ENCODE peak calls at places on chromosomes 5 and 9, in four cellular contexts. O is mesendoderm, Y is Caco-2, N is cardiac muscle cell. I is an unnamed sample. For H3K27me3 and H3K4me1, the result is how much of the 10 kb centered on the place peaks cover.

GRCh38 chr5:176492431-176492830 is 44.2 kb downstream of the FAF2 start:
- DNase-seq in O (no peak), Y (no peak), N (peak), I (no peak)

GRCh38 chr9:125241863-125242739 is 958 bp upstream of the HSPA5 start:
- DNase-seq in O (no peak), Y (no peak), N (no peak), I (no peak)

GRCh38 chr9:127116088-127116726 is 6.2 kb downstream of the ANGPTL2 start:
- DNase-seq in O (no peak), Y (no peak), N (no peak), I (no peak)

GRCh38 chr9:104866186-104866585 is 61.8 kb downstream of the ABCA1 start:
- DNase-seq in O (no peak), Y (no peak), N (peak), I (no peak)

GRCh38 chr9:133048595-133048994 is 13.2 kb upstream of the CEL start:
- DNase-seq in O (peak), Y (no peak), N (peak), I (no peak)

GRCh38 chr5:75006821-75007536 is 45.4 kb downstream of the GCNT4 start:
- DNase-seq in O (peak), Y (no peak), N (peak), I (no peak)

GRCh38 chr9:131856105-131856504 is 116.2 kb upstream of the RAPGEF1 start:
- DNase-seq in O (peak), Y (peak), N (no peak), I (no peak)

GRCh38 chr5:88679638-88680037 is 203.3 kb downstream of the MEF2C start:
- DNase-seq in O (no peak), Y (no peak), N (no peak), I (no peak)

GRCh38 chr5:156913719-156914370 is 49.2 kb downstream of the TIMD4 start:
- DNase-seq in O (peak), Y (no peak), N (no peak), I (peak)

GRCh38 chr5:67620386-67621039 is 423.9 kb upstream of the CD180 start:
- DNase-seq in O (no peak), Y (no peak), N (no peak), I (no peak)

GRCh38 chr9:109250311-109250741 is 70.5 kb downstream of the EPB41L4B start:
- DNase-seq in O (no peak), Y (no peak), N (no peak), I (no peak)

GRCh38 chr9:94862242-94862610 is 135.7 kb downstream of the AOPEP start:
- DNase-seq in O (no peak), Y (no peak), N (no peak), I (no peak)

GRCh38 chr9:94859891-94860290 is 133.4 kb downstream of the AOPEP start:
- DNase-seq in O (no peak), Y (no peak), N (no peak), I (no peak)

GRCh38 chr9:94861589-94862241 is 135.2 kb downstream of the AOPEP start:
- DNase-seq in O (no peak), Y (no peak), N (peak), I (no peak)

GRCh38 chr9:94860678-94861588 is 134.4 kb downstream of the AOPEP start:
- DNase-seq in O (no peak), Y (no peak), N (peak), I (peak)

GRCh38 chr9:94859226-94859625 is 132.7 kb downstream of the AOPEP start:
- DNase-seq in O (no peak), Y (no peak), N (no peak), I (no peak)
- H3K27me3 ChIP-seq in O (under half), Y (under half), N (under half), I (under half)

DNA sequence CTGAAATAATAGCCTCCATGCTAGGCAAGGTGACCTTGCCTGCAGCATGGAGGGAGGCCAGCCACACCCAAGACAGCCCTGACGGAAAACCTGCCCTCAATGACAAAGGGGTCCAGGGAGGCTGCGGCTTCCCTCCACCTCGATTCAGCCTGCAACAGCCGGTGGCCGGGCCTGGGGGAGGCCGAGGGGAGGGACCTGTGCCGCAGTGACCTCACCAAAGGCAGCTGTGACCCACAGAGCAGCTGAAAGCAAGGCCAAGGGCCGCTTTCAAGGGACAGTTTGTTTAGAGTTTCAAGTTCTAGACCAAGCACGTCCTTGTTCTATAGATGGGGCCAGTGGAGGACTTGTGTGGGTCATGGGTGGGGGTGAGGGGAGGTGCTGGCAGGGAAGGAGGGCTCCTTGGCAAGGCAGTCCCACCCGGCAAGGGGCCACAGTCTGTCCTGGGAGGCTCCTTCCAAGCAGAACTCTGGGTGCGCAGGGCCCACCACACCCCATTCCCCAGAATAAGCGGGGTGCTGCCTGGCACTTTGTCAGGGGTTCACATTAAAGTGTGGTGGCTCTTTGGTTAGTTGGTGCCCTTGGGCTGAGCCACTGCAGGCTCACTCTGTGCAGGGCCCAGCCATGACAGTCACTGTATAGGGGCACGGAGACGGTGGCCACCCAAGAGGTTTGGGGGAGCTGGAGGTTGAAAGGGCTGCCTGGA is 226.5 kb downstream of the FANCC start:
- DNase-seq in O (no peak), Y (no peak), N (no peak), I (no peak)
- H3K4me1 ChIP-seq in O (under half), Y (under half), N (under half), I (under half)

DNA sequence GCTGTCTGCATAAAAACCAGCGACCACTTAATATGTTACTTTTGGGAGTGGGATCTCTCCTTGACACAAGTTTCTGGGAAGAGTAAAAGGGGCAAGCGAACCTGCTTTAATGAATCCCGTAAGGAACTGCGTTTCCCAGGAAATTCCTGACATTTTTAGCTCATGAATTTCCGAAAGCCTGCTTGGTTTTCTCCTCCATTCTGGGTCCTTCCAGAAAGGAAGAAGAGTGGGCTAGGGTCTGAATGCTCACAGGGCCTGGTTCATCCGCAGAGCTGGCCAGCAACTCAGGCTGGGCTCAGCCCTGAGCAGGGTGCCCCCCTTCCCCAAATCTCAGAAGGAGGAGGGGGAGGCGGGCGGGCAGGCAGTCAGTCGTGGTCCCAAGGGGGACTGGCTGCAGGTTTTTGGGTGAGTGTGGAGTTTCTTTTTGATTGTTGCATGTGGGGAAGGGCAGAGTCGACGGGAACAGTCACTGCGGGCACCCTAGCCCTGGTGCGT is 1.2 kb upstream of the PURA start:
- DNase-seq in O (peak), Y (no peak), N (peak), I (no peak)
- H3K4me3 ChIP-seq in O (no peak), Y (peak), N (no peak), I (peak)

GRCh38 chr5:1875843-1876671 is 6.7 kb downstream of the IRX4 start:
- DNase-seq in O (peak), Y (no peak), N (no peak), I (no peak)

GRCh38 chr5:1874820-1875219 is 7.9 kb downstream of the IRX4 start:
- DNase-seq in O (peak), Y (no peak), N (no peak), I (no peak)

GRCh38 chr5:1876708-1877433 is 5.9 kb downstream of the IRX4 start:
- DNase-seq in O (peak), Y (no peak), N (no peak), I (no peak)

GRCh38 chr5:1874348-1874747 is 8.4 kb downstream of the IRX4 start:
- DNase-seq in O (no peak), Y (no peak), N (no peak), I (no peak)

DNA sequence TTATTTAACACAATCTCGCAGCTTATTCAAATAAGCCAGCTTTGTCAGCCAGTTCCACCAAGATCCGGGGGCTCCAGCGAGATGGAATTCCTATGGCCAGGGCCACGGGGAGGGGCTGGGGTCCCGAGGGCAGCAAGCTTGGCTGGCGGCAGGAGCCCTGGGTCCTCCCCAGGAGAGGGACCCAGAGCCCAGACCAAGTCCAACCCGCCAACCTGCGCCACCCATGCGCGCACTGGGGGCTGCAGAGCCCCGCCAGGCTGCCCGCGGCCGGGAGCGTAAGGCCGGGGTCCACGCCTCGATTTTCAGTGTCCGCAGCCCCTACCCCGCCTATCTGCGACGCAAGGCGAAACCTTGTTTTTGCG is 7.3 kb downstream of the IRX4 start:
- DNase-seq in O (peak), Y (no peak), N (no peak), I (no peak)
- H3K27me3 ChIP-seq in O (half or more), Y (under half), N (half or more), I (under half)

DNA sequence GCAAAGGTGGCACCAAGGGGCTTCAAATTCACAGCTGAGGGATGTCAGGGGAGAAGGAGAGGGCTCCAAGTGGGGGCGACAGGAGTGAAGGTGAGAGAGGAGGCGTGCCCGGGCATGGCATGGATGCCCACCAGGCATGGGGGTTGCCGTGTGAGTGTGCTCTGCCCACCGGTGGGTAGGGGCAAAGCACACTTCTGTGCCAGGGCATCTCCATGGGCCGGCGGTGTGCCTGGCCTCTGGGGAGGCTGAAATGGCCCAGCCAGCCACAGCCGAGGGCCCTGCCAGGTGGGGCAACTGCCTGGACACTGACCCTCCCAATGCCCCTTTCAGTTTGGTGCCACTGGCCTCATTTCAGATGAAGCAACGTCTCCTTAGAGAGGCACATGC is 14.0 kb upstream of the RNU6ATAC start:
- DNase-seq in O (no peak), Y (no peak), N (no peak), I (no peak)
- H3K4me1 ChIP-seq in O (under half), Y (under half), N (under half), I (under half)

GRCh38 chr9:37939575-37940095 is 35.7 kb upstream of the SLC25A51 start:
- DNase-seq in O (no peak), Y (no peak), N (peak), I (no peak)
- H3K4me3 ChIP-seq in O (no peak), Y (no peak), N (no peak), I (no peak)

I was measured in naive thymus-derived CD4-positive, alpha-beta T cell.